ENCODE peak calls at places on chromosomes 7 and 10, in four cellular contexts. N is neural progenitor cell, K is Panc1, F is heart right ventricle. D is an unnamed sample.

GRCh38 chr7:92534572-92534971 is 6.0 kb downstream of the RBM48 start:
- DNase-seq in N (no peak), K (no peak), F (no peak), D (no peak)

GRCh38 chr7:123231060-123232000 is 31.6 kb upstream of the SLC13A1 start:
- DNase-seq in N (no peak), K (no peak), F (no peak), D (no peak)

GRCh38 chr7:134470864-134471263 is 12.0 kb upstream of the AKR1B1 start:
- DNase-seq in N (no peak), K (no peak), F (no peak), D (peak; percentile 69)

GRCh38 chr7:69617364-69617763 is 19.1 kb downstream of the AUTS2 start:
- DNase-seq in N (peak; percentile 53), K (no peak), F (no peak), D (no peak)

GRCh38 chr7:158310924-158311713 is 276.5 kb downstream of the PTPRN2 start:
- DNase-seq in N (no peak), K (no peak), F (no peak), D (no peak)

GRCh38 chr7:82319674-82320118 is 123.9 kb downstream of the CACNA2D1 start:
- DNase-seq in N (peak; percentile 42), K (no peak), F (peak; percentile 85), D (peak; percentile 85)

GRCh38 chr10:97407211-97407951 is 6.2 kb upstream of the RRP12 start:
- DNase-seq in N (peak; percentile 89), K (peak; percentile 84), F (no peak), D (peak; percentile 86)

GRCh38 chr7:149497467-149498261 is at the start of gene ZNF746:
- DNase-seq in N (peak; percentile 96), K (no peak), F (peak; percentile 87), D (peak; percentile 80)

GRCh38 chr10:99357691-99358090 is 28.5 kb downstream of the CNNM1 start:
- DNase-seq in N (no peak), K (no peak), F (no peak), D (no peak)

GRCh38 chr7:154744226-154744860 is 258.6 kb downstream of the PAXIP1 start:
- DNase-seq in N (peak; percentile 85), K (peak; percentile 25), F (peak; percentile 38), D (no peak)

GRCh38 chr10:13709931-13710690 is 123.3 kb downstream of the PRPF18 start:
- DNase-seq in N (no peak), K (no peak), F (peak; percentile 41), D (peak; percentile 41)

GRCh38 chr7:2713370-2713769 is 25.4 kb downstream of the AMZ1 start:
- DNase-seq in N (peak; percentile 60), K (no peak), F (no peak), D (no peak)

GRCh38 chr7:149748223-149748874 is 25.0 kb downstream of the ZNF467 start:
- DNase-seq in N (peak; percentile 47), K (no peak), F (no peak), D (peak; percentile 10)

GRCh38 chr7:107036535-107036934 is 8.0 kb upstream of the PRKAR2B start:
- DNase-seq in N (no peak), K (no peak), F (no peak), D (no peak)

GRCh38 chr10:131043039-131043691 is 268.4 kb downstream of the TCERG1L start:
- DNase-seq in N (no peak), K (no peak), F (no peak), D (no peak)

GRCh38 chr7:44121761-44122420 is 1.5 kb downstream of the POLD2 start:
- DNase-seq in N (no peak), K (no peak), F (no peak), D (no peak)

GRCh38 chr10:102859911-102860310 is 5.9 kb downstream of the BORCS7 start:
- DNase-seq in N (no peak), K (no peak), F (no peak), D (no peak)
- H3K4me3 ChIP-seq in N (no peak overlapping the region), K (no peak overlapping the region), F (no peak overlapping the region), D (no peak overlapping the region)

DNA sequence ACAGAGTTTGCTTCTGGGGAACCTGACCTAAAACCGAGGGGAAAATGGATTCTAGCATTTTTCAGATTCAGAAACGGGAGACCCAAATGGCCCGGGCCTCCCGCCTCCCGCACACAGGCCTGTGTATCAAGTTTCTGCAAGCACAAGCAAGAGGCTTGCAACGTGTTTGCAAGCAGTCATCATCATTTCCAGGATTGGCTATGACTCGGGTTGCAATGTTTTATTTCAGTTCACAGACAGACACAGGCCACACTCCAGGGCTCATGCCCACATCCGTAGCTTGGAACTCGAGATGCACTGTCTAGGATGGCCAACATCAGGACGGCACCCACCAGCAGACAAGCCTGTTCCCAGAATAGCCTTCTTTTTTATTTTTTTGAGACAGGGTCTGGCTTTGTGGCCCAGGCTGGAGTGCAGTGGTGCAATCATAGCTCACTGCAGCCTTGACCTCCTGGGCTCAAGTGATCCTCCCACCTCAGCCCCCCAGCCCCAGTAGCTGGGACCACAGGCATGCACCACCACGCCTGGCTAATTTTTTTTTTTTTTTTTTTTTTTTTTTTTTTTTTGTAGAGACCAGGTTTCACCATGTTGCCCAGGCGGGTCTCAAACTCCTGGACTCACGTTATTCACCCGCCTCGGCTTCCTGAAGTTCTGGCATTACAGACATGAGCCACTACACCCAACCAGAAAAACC is 68.1 kb upstream of the FOXK1 start:
- DNase-seq in N (no peak), K (no peak), F (no peak), D (peak; percentile 53)
- H3K4me3 ChIP-seq in N (no peak overlapping the region), K (peak overlapping the region; percentile 65), F (peak overlapping the region; percentile 33), D (no peak overlapping the region)

GRCh38 chr7:33876600-33877274 is 28.6 kb upstream of the BMPER start:
- DNase-seq in N (no peak), K (no peak), F (no peak), D (peak; percentile 66)

GRCh38 chr7:33873518-33873917 is 31.8 kb upstream of the BMPER start:
- DNase-seq in N (peak; percentile 71), K (no peak), F (no peak), D (no peak)

GRCh38 chr7:33874943-33875342 is 30.4 kb upstream of the BMPER start:
- DNase-seq in N (no peak), K (no peak), F (no peak), D (peak; percentile 85)

GRCh38 chr7:33872870-33873269 is 32.5 kb upstream of the BMPER start:
- DNase-seq in N (no peak), K (no peak), F (no peak), D (peak; percentile 57)

DNA sequence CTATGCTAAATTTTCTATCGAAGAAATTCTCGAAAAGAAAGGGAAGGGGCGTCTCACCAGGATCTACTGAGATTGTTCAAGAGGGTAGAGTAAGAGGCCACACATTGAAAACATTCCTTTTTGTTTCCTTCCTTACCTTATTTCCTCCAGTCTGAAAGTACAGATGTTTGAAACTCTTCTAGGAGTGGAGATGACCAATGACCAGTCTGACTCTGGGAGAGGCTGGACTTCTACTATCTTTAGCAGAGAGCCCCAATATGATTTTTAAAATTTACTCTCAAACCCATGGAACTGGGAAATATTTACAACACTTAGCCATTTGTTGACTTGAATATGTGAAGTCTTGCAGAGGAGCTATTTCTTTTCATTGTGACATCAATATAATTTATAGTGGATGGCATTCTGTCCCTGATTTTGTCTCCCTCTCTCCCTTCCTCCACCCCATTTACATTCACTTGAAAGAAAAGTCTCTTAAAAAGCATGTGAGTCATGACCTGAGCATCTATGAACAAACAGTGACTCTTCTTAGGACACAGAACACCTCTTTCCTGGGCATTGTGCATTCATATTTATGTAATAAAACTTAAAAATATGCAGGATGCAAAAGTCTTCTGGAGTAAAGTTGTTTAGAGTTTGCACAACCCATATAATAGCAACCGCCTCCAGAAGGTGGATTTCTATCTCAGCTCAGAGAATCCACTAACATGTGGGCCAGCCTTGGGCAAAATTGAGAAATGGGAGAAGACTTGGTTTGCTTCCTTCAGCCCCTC is 31.2 kb upstream of the BMPER start:
- DNase-seq in N (no peak), K (no peak), F (no peak), D (peak; percentile 75)
- H3K4me3 ChIP-seq in N (no peak overlapping the region), K (no peak overlapping the region), F (no peak overlapping the region), D (no peak overlapping the region)

GRCh38 chr10:108578258-108578657 is 1345.1 kb downstream of the XPNPEP1 start:
- DNase-seq in N (no peak), K (no peak), F (no peak), D (no peak)

DNA sequence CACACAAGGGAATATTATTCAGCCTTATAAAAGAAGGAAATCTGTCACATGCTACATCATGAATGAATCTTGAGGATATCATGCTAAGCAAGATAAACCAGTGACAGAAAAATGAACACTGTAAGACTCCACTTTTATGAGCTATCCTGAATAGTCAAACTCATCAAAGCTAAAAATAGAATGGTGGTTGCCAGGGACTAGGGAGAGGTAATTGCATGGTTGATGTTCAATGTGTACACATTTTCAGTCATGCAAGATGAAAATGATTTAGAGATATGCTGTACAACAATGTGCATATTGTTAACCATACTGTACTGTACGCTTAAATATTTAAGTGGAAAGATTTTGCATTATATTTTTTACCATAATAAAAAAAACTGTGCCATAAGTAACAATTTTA is 1349.1 kb downstream of the XPNPEP1 start:
- DNase-seq in N (no peak), K (no peak), F (no peak), D (no peak)
- H3K4me3 ChIP-seq in N (no peak overlapping the region), K (no peak overlapping the region), F (no peak overlapping the region), D (no peak overlapping the region)

DNA sequence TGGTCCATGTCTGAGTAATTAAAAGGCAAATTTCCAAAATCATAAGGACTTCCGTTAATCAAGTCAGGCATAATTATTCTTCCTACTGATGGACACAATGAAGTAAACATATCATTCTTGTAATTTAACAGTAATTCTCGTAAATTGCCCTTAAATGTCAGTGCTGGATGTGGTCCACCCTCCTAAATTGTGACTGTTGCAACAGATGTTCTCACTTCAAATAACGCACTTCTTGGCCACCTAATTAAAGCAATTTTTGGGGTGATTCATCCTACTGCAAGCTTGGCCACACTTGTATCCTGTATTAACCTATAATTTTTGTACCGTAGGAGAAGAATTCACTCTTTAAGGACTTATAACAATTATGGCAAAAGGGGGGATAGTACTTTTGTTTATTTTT is 1.9 kb downstream of the COL1A2 start:
- DNase-seq in N (no peak), K (no peak), F (no peak), D (peak; percentile 51)
- H3K4me3 ChIP-seq in N (peak overlapping the region; percentile 57), K (no peak overlapping the region), F (peak overlapping the region; percentile 56), D (peak overlapping the region; percentile 96)